ENCODE peak calls at places on chromosomes 7 and 10, in six cellular contexts. One of them, this sample, is unnamed.

GRCh38 chr10:11162828-11163599 is 145.3 kb downstream of the CELF2 start:
- DNase-seq in esophagus squamous epithelium: peak; percentile 61
- DNase-seq in CD8-positive, alpha-beta T cell: peak; percentile 68
- DNase-seq in effector memory CD4-positive, alpha-beta T cell: peak; percentile 63
- DNase-seq in heart left ventricle: peak; percentile 57
- DNase-seq in fibroblast of lung: no peak
- DNase-seq in this sample: no peak

GRCh38 chr10:93458821-93459257 is 23.3 kb downstream of the MYOF start:
- DNase-seq in esophagus squamous epithelium: no peak
- DNase-seq in fibroblast of lung: peak; percentile 100
- DNase-seq in CD8-positive, alpha-beta T cell: no peak
- DNase-seq in heart left ventricle: peak; percentile 66
- DNase-seq in effector memory CD4-positive, alpha-beta T cell: no peak
- DNase-seq in this sample: no peak

GRCh38 chr10:47401874-47402645 is 18.0 kb upstream of the ZNF488 start:
- DNase-seq in effector memory CD4-positive, alpha-beta T cell: no peak
- DNase-seq in CD8-positive, alpha-beta T cell: no peak
- DNase-seq in esophagus squamous epithelium: no peak
- DNase-seq in fibroblast of lung: no peak
- DNase-seq in heart left ventricle: no peak
- DNase-seq in this sample: no peak

GRCh38 chr10:4246881-4247358 is 461.9 kb upstream of the KLF6 start:
- DNase-seq in CD8-positive, alpha-beta T cell: no peak
- DNase-seq in esophagus squamous epithelium: no peak
- DNase-seq in fibroblast of lung: peak; percentile 98
- DNase-seq in effector memory CD4-positive, alpha-beta T cell: no peak
- DNase-seq in heart left ventricle: no peak
- DNase-seq in this sample: no peak

GRCh38 chr10:102398172-102399020 is 2.9 kb downstream of the NFKB2 start:
- DNase-seq in esophagus squamous epithelium: no peak
- DNase-seq in CD8-positive, alpha-beta T cell: no peak
- DNase-seq in heart left ventricle: peak; percentile 24
- DNase-seq in effector memory CD4-positive, alpha-beta T cell: no peak
- DNase-seq in fibroblast of lung: no peak
- DNase-seq in this sample: no peak

GRCh38 chr7:5694221-5694754 is 87.2 kb downstream of the RNF216 start:
- DNase-seq in effector memory CD4-positive, alpha-beta T cell: no peak
- DNase-seq in esophagus squamous epithelium: no peak
- DNase-seq in heart left ventricle: peak; percentile 41
- DNase-seq in CD8-positive, alpha-beta T cell: no peak
- DNase-seq in fibroblast of lung: peak; percentile 97
- DNase-seq in this sample: no peak

GRCh38 chr7:158106272-158106671 is 481.4 kb downstream of the PTPRN2 start:
- DNase-seq in fibroblast of lung: no peak
- DNase-seq in effector memory CD4-positive, alpha-beta T cell: no peak
- DNase-seq in esophagus squamous epithelium: no peak
- DNase-seq in heart left ventricle: no peak
- DNase-seq in CD8-positive, alpha-beta T cell: no peak
- DNase-seq in this sample: no peak

GRCh38 chr7:151990567-151990966 is 34.3 kb downstream of the GALNTL5 start:
- DNase-seq in heart left ventricle: no peak
- DNase-seq in effector memory CD4-positive, alpha-beta T cell: no peak
- DNase-seq in CD8-positive, alpha-beta T cell: no peak
- DNase-seq in fibroblast of lung: peak; percentile 39
- DNase-seq in esophagus squamous epithelium: no peak
- DNase-seq in this sample: no peak

GRCh38 chr7:149773446-149774236 is at the start of gene ZNF467:
- DNase-seq in CD8-positive, alpha-beta T cell: no peak
- DNase-seq in heart left ventricle: peak; percentile 80
- DNase-seq in fibroblast of lung: peak; percentile 20
- DNase-seq in esophagus squamous epithelium: no peak
- DNase-seq in effector memory CD4-positive, alpha-beta T cell: peak; percentile 43
- DNase-seq in this sample: peak; percentile 56

GRCh38 chr10:95445837-95446347 is 115.3 kb downstream of the SORBS1 start:
- DNase-seq in fibroblast of lung: peak; percentile 85
- DNase-seq in heart left ventricle: peak; percentile 60
- DNase-seq in effector memory CD4-positive, alpha-beta T cell: no peak
- DNase-seq in esophagus squamous epithelium: no peak
- DNase-seq in CD8-positive, alpha-beta T cell: no peak
- DNase-seq in this sample: no peak

GRCh38 chr10:84452006-84452405 is 123.6 kb downstream of the CCSER2 start:
- DNase-seq in esophagus squamous epithelium: no peak
- DNase-seq in CD8-positive, alpha-beta T cell: no peak
- DNase-seq in fibroblast of lung: peak; percentile 42
- DNase-seq in heart left ventricle: no peak
- DNase-seq in effector memory CD4-positive, alpha-beta T cell: no peak
- DNase-seq in this sample: peak; percentile 3

GRCh38 chr10:99742240-99742639 is 10.2 kb downstream of the CUTC start:
- DNase-seq in effector memory CD4-positive, alpha-beta T cell: no peak
- DNase-seq in CD8-positive, alpha-beta T cell: no peak
- DNase-seq in heart left ventricle: no peak
- DNase-seq in esophagus squamous epithelium: no peak
- DNase-seq in fibroblast of lung: no peak
- DNase-seq in this sample: no peak

GRCh38 chr7:99499356-99499712 is 747 bp downstream of the ZNF394 start:
- DNase-seq in esophagus squamous epithelium: no peak
- DNase-seq in effector memory CD4-positive, alpha-beta T cell: no peak
- DNase-seq in heart left ventricle: no peak
- DNase-seq in CD8-positive, alpha-beta T cell: no peak
- DNase-seq in fibroblast of lung: no peak
- DNase-seq in this sample: no peak

GRCh38 chr7:73303546-73303945 is 5.1 kb downstream of the NSUN5 start:
- DNase-seq in heart left ventricle: no peak
- DNase-seq in esophagus squamous epithelium: no peak
- DNase-seq in CD8-positive, alpha-beta T cell: no peak
- DNase-seq in effector memory CD4-positive, alpha-beta T cell: no peak
- DNase-seq in fibroblast of lung: no peak
- DNase-seq in this sample: no peak

GRCh38 chr10:48545462-48546145 is 59.3 kb downstream of the ARHGAP22 start:
- DNase-seq in esophagus squamous epithelium: no peak
- DNase-seq in heart left ventricle: no peak
- DNase-seq in CD8-positive, alpha-beta T cell: no peak
- DNase-seq in effector memory CD4-positive, alpha-beta T cell: no peak
- DNase-seq in fibroblast of lung: no peak
- DNase-seq in this sample: no peak

GRCh38 chr7:106462365-106462859 is 177.6 kb upstream of the NAMPT start:
- DNase-seq in fibroblast of lung: peak; percentile 26
- DNase-seq in heart left ventricle: no peak
- DNase-seq in esophagus squamous epithelium: no peak
- DNase-seq in CD8-positive, alpha-beta T cell: no peak
- DNase-seq in effector memory CD4-positive, alpha-beta T cell: no peak
- DNase-seq in this sample: no peak

GRCh38 chr7:41107330-41107937 is 595.5 kb downstream of the INHBA start:
- DNase-seq in heart left ventricle: no peak
- DNase-seq in effector memory CD4-positive, alpha-beta T cell: no peak
- DNase-seq in CD8-positive, alpha-beta T cell: no peak
- DNase-seq in esophagus squamous epithelium: no peak
- DNase-seq in fibroblast of lung: peak; percentile 82
- DNase-seq in this sample: no peak

GRCh38 chr10:99926925-99927718 is 82.6 kb downstream of the DNMBP start:
- DNase-seq in esophagus squamous epithelium: no peak
- DNase-seq in heart left ventricle: peak; percentile 74
- DNase-seq in CD8-positive, alpha-beta T cell: no peak
- DNase-seq in fibroblast of lung: peak; percentile 74
- DNase-seq in effector memory CD4-positive, alpha-beta T cell: no peak
- DNase-seq in this sample: no peak

GRCh38 chr7:100008525-100008924 is 6.9 kb upstream of the ZKSCAN1 start:
- DNase-seq in CD8-positive, alpha-beta T cell: no peak
- DNase-seq in fibroblast of lung: no peak
- DNase-seq in heart left ventricle: no peak
- DNase-seq in esophagus squamous epithelium: no peak
- DNase-seq in effector memory CD4-positive, alpha-beta T cell: no peak
- DNase-seq in this sample: no peak

GRCh38 chr7:110397927-110398660 is 692.8 kb upstream of the LRRN3 start:
- DNase-seq in esophagus squamous epithelium: no peak
- DNase-seq in fibroblast of lung: no peak
- DNase-seq in effector memory CD4-positive, alpha-beta T cell: no peak
- DNase-seq in heart left ventricle: no peak
- DNase-seq in CD8-positive, alpha-beta T cell: no peak
- DNase-seq in this sample: no peak

GRCh38 chr7:47358357-47358756 is 223.6 kb downstream of the TNS3 start:
- DNase-seq in heart left ventricle: no peak
- DNase-seq in fibroblast of lung: no peak
- DNase-seq in CD8-positive, alpha-beta T cell: no peak
- DNase-seq in esophagus squamous epithelium: no peak
- DNase-seq in effector memory CD4-positive, alpha-beta T cell: no peak
- DNase-seq in this sample: no peak

GRCh38 chr10:23693398-23693797 is 254.5 kb downstream of the OTUD1 start:
- DNase-seq in fibroblast of lung: no peak
- DNase-seq in effector memory CD4-positive, alpha-beta T cell: no peak
- DNase-seq in esophagus squamous epithelium: no peak
- DNase-seq in CD8-positive, alpha-beta T cell: no peak
- DNase-seq in heart left ventricle: peak; percentile 27
- DNase-seq in this sample: no peak

GRCh38 chr7:128747327-128748079 is 8.3 kb downstream of the CALU start:
- DNase-seq in effector memory CD4-positive, alpha-beta T cell: no peak
- DNase-seq in esophagus squamous epithelium: no peak
- DNase-seq in CD8-positive, alpha-beta T cell: no peak
- DNase-seq in fibroblast of lung: peak; percentile 23
- DNase-seq in heart left ventricle: no peak
- DNase-seq in this sample: no peak

GRCh38 chr10:110083884-110084283 is 76.1 kb downstream of the ADD3 start:
- DNase-seq in fibroblast of lung: peak; percentile 63
- DNase-seq in esophagus squamous epithelium: no peak
- DNase-seq in heart left ventricle: no peak
- DNase-seq in CD8-positive, alpha-beta T cell: no peak
- DNase-seq in effector memory CD4-positive, alpha-beta T cell: no peak
- DNase-seq in this sample: no peak

GRCh38 chr10:61136151-61136550 is 192.2 kb upstream of the RHOBTB1 start:
- DNase-seq in esophagus squamous epithelium: no peak
- DNase-seq in heart left ventricle: no peak
- DNase-seq in fibroblast of lung: peak; percentile 46
- DNase-seq in effector memory CD4-positive, alpha-beta T cell: no peak
- DNase-seq in CD8-positive, alpha-beta T cell: no peak
- DNase-seq in this sample: no peak

GRCh38 chr10:102785818-102786217 is 42.1 kb downstream of the WBP1L start:
- DNase-seq in CD8-positive, alpha-beta T cell: no peak
- DNase-seq in heart left ventricle: no peak
- DNase-seq in fibroblast of lung: no peak
- DNase-seq in effector memory CD4-positive, alpha-beta T cell: no peak
- DNase-seq in esophagus squamous epithelium: no peak
- DNase-seq in this sample: no peak

GRCh38 chr10:69337312-69338132 is 59.2 kb downstream of the HK1 start:
- DNase-seq in CD8-positive, alpha-beta T cell: no peak
- DNase-seq in effector memory CD4-positive, alpha-beta T cell: no peak
- DNase-seq in fibroblast of lung: peak; percentile 91
- DNase-seq in heart left ventricle: peak; percentile 49
- DNase-seq in esophagus squamous epithelium: no peak
- DNase-seq in this sample: no peak

GRCh38 chr7:17408904-17409290 is 110.4 kb downstream of the AHR start:
- DNase-seq in CD8-positive, alpha-beta T cell: no peak
- DNase-seq in effector memory CD4-positive, alpha-beta T cell: no peak
- DNase-seq in esophagus squamous epithelium: no peak
- DNase-seq in heart left ventricle: no peak
- DNase-seq in fibroblast of lung: peak; percentile 43
- DNase-seq in this sample: no peak

GRCh38 chr10:7915923-7916322 is 97.6 kb downstream of the TAF3 start:
- DNase-seq in fibroblast of lung: peak; percentile 81
- DNase-seq in effector memory CD4-positive, alpha-beta T cell: no peak
- DNase-seq in heart left ventricle: no peak
- DNase-seq in CD8-positive, alpha-beta T cell: no peak
- DNase-seq in esophagus squamous epithelium: no peak
- DNase-seq in this sample: no peak

GRCh38 chr10:128883126-128884060 is 583.6 kb upstream of the MGMT start:
- DNase-seq in fibroblast of lung: no peak
- DNase-seq in CD8-positive, alpha-beta T cell: no peak
- DNase-seq in heart left ventricle: no peak
- DNase-seq in effector memory CD4-positive, alpha-beta T cell: no peak
- DNase-seq in esophagus squamous epithelium: no peak
- DNase-seq in this sample: no peak

GRCh38 chr7:98213296-98213873 is 2.1 kb downstream of the BHLHA15 start:
- DNase-seq in fibroblast of lung: no peak
- DNase-seq in esophagus squamous epithelium: no peak
- DNase-seq in effector memory CD4-positive, alpha-beta T cell: no peak
- DNase-seq in heart left ventricle: no peak
- DNase-seq in CD8-positive, alpha-beta T cell: no peak
- DNase-seq in this sample: no peak

GRCh38 chr7:48296976-48297375 is 125.7 kb downstream of the ABCA13 start:
- DNase-seq in heart left ventricle: no peak
- DNase-seq in CD8-positive, alpha-beta T cell: no peak
- DNase-seq in esophagus squamous epithelium: no peak
- DNase-seq in effector memory CD4-positive, alpha-beta T cell: no peak
- DNase-seq in fibroblast of lung: no peak
- DNase-seq in this sample: no peak

GRCh38 chr7:44572771-44573170 is 937 bp downstream of the DDX56 start:
- DNase-seq in heart left ventricle: no peak
- DNase-seq in effector memory CD4-positive, alpha-beta T cell: no peak
- DNase-seq in CD8-positive, alpha-beta T cell: no peak
- DNase-seq in esophagus squamous epithelium: no peak
- DNase-seq in fibroblast of lung: no peak
- DNase-seq in this sample: no peak
- H3K27ac ChIP-seq in heart left ventricle: no peak overlapping the region
- H3K27ac ChIP-seq in effector memory CD4-positive, alpha-beta T cell: peak overlapping the region; percentile 89
- H3K27ac ChIP-seq in CD8-positive, alpha-beta T cell: peak overlapping the region; percentile 91
- H3K27ac ChIP-seq in esophagus squamous epithelium: peak overlapping the region; percentile 91
- H3K27ac ChIP-seq in fibroblast of lung: peak overlapping the region; percentile 71
- H3K27ac ChIP-seq in this sample: no peak overlapping the region

GRCh38 chr10:106499448-106499847 is 665.1 kb downstream of the SORCS1 start:
- DNase-seq in heart left ventricle: no peak
- DNase-seq in effector memory CD4-positive, alpha-beta T cell: no peak
- DNase-seq in CD8-positive, alpha-beta T cell: no peak
- DNase-seq in esophagus squamous epithelium: no peak
- DNase-seq in fibroblast of lung: no peak
- DNase-seq in this sample: no peak
- H3K27ac ChIP-seq in heart left ventricle: no peak overlapping the region
- H3K27ac ChIP-seq in effector memory CD4-positive, alpha-beta T cell: no peak overlapping the region
- H3K27ac ChIP-seq in CD8-positive, alpha-beta T cell: no peak overlapping the region
- H3K27ac ChIP-seq in esophagus squamous epithelium: no peak overlapping the region
- H3K27ac ChIP-seq in fibroblast of lung: no peak overlapping the region
- H3K27ac ChIP-seq in this sample: no peak overlapping the region

GRCh38 chr10:29897999-29898716 is 161.2 kb downstream of the JCAD start:
- DNase-seq in fibroblast of lung: no peak
- DNase-seq in heart left ventricle: no peak
- DNase-seq in effector memory CD4-positive, alpha-beta T cell: no peak
- DNase-seq in CD8-positive, alpha-beta T cell: no peak
- DNase-seq in esophagus squamous epithelium: no peak
- DNase-seq in this sample: no peak

GRCh38 chr10:29895436-29895835 is 163.9 kb downstream of the JCAD start:
- DNase-seq in effector memory CD4-positive, alpha-beta T cell: no peak
- DNase-seq in esophagus squamous epithelium: no peak
- DNase-seq in CD8-positive, alpha-beta T cell: no peak
- DNase-seq in heart left ventricle: peak; percentile 82
- DNase-seq in fibroblast of lung: peak; percentile 99
- DNase-seq in this sample: no peak

GRCh38 chr10:29897430-29897829 is 162.0 kb downstream of the JCAD start:
- DNase-seq in CD8-positive, alpha-beta T cell: no peak
- DNase-seq in heart left ventricle: no peak
- DNase-seq in fibroblast of lung: no peak
- DNase-seq in esophagus squamous epithelium: no peak
- DNase-seq in effector memory CD4-positive, alpha-beta T cell: no peak
- DNase-seq in this sample: no peak

GRCh38 chr10:29896053-29896452 is 163.3 kb downstream of the JCAD start:
- DNase-seq in fibroblast of lung: peak; percentile 76
- DNase-seq in CD8-positive, alpha-beta T cell: no peak
- DNase-seq in effector memory CD4-positive, alpha-beta T cell: no peak
- DNase-seq in esophagus squamous epithelium: no peak
- DNase-seq in heart left ventricle: no peak
- DNase-seq in this sample: no peak
- H3K27ac ChIP-seq in fibroblast of lung: no peak overlapping the region
- H3K27ac ChIP-seq in CD8-positive, alpha-beta T cell: no peak overlapping the region
- H3K27ac ChIP-seq in effector memory CD4-positive, alpha-beta T cell: no peak overlapping the region
- H3K27ac ChIP-seq in esophagus squamous epithelium: peak overlapping the region; percentile 18
- H3K27ac ChIP-seq in heart left ventricle: peak overlapping the region; percentile 12
- H3K27ac ChIP-seq in this sample: peak overlapping the region; percentile 19

GRCh38 chr10:88826390-88826789 is 23.9 kb downstream of the LIPM start:
- DNase-seq in effector memory CD4-positive, alpha-beta T cell: no peak
- DNase-seq in heart left ventricle: no peak
- DNase-seq in fibroblast of lung: no peak
- DNase-seq in CD8-positive, alpha-beta T cell: no peak
- DNase-seq in esophagus squamous epithelium: no peak
- DNase-seq in this sample: no peak
- H3K27ac ChIP-seq in effector memory CD4-positive, alpha-beta T cell: no peak overlapping the region
- H3K27ac ChIP-seq in heart left ventricle: no peak overlapping the region
- H3K27ac ChIP-seq in fibroblast of lung: no peak overlapping the region
- H3K27ac ChIP-seq in CD8-positive, alpha-beta T cell: no peak overlapping the region
- H3K27ac ChIP-seq in esophagus squamous epithelium: no peak overlapping the region
- H3K27ac ChIP-seq in this sample: no peak overlapping the region